ENCODE peak calls at places on chromosomes 4 and X, in four cellular contexts. H is fibroblast of mammary gland, D is fibroblast of the aortic adventitia, F is heart right ventricle. O is an unnamed sample.

GRCh38 chrX:2894885-2895292 is 34.2 kb downstream of the ARSD start:
- DNase-seq in H (peak), D (peak), F (no peak), O (peak)

GRCh38 chr4:71520308-71520707 is 181.5 kb downstream of the SLC4A4 start:
- DNase-seq in H (no peak), D (no peak), F (no peak), O (no peak)

GRCh38 chrX:49039598-49040375 is 3.4 kb downstream of the TFE3 start:
- DNase-seq in H (peak), D (peak), F (peak), O (peak)

GRCh38 chr4:88244056-88244455 is 40.3 kb downstream of the PPM1K start:
- DNase-seq in H (no peak), D (no peak), F (no peak), O (no peak)

GRCh38 chr4:147599764-147600163 is 17.4 kb upstream of the TMEM184C start:
- DNase-seq in H (peak), D (peak), F (no peak), O (peak)

GRCh38 chrX:129737921-129738320 is 858 bp upstream of the XPNPEP2 start:
- DNase-seq in H (peak), D (peak), F (no peak), O (peak)

GRCh38 chr4:62274782-62275181 is 1074.7 kb downstream of the ADGRL3 start:
- DNase-seq in H (no peak), D (no peak), F (no peak), O (no peak)

GRCh38 chrX:45781901-45782553 is 581.4 kb upstream of the DIPK2B start:
- DNase-seq in H (peak), D (peak), F (no peak), O (peak)

GRCh38 chrX:40040686-40041461 is 56.9 kb downstream of the BCOR start:
- DNase-seq in H (no peak), D (no peak), F (no peak), O (no peak)

GRCh38 chrX:106247162-106247561 is 79.1 kb downstream of the PWWP3B start:
- DNase-seq in H (peak), D (no peak), F (no peak), O (no peak)

GRCh38 chrX:5051831-5052491 is 1176.7 kb downstream of the NLGN4X start:
- DNase-seq in H (peak), D (no peak), F (no peak), O (no peak)

GRCh38 chrX:31333181-31333831 is 261.5 kb upstream of the FTHL17 start:
- DNase-seq in H (peak), D (peak), F (no peak), O (peak)

GRCh38 chr4:77446611-77447010 is 159.0 kb upstream of the CXCL13 start:
- DNase-seq in H (no peak), D (peak), F (no peak), O (no peak)

GRCh38 chr4:108416831-108417230 is 203.5 kb upstream of the RPL34 start:
- DNase-seq in H (no peak), D (no peak), F (no peak), O (no peak)

GRCh38 chrX:105260291-105261043 is 40.0 kb upstream of the TEX13A start:
- DNase-seq in H (no peak), D (peak), F (peak), O (no peak)

GRCh38 chr4:183099537-183100297 is 660 bp downstream of the WWC2 start:
- DNase-seq in H (no peak), D (no peak), F (peak), O (no peak)
- TF ChIP-seq CTCF in H (no peak), D (peak), F (no peak), O (peak)

GRCh38 chrX:53224860-53225797 is at the start of gene KDM5C:
- DNase-seq in H (peak), D (peak), F (peak), O (peak)

GRCh38 chrX:53223955-53224859 is 800 bp downstream of the KDM5C start:
- DNase-seq in H (peak), D (peak), F (no peak), O (peak)

GRCh38 chrX:53227224-53227765 is 2.3 kb upstream of the KDM5C start:
- DNase-seq in H (no peak), D (no peak), F (no peak), O (no peak)

GRCh38 chrX:53223068-53223693 is 1.8 kb downstream of the KDM5C start:
- DNase-seq in H (peak), D (peak), F (no peak), O (peak)
- TF ChIP-seq CTCF in H (no peak), D (no peak), F (no peak), O (no peak)

GRCh38 chr4:74320559-74321118 is 12.4 kb downstream of the EPGN start:
- DNase-seq in H (peak), D (peak), F (no peak), O (peak)
- TF ChIP-seq CTCF in H (peak), D (peak), F (peak), O (peak)

GRCh38 chrX:107978707-107979307 is 3.4 kb downstream of the TEX13B start:
- DNase-seq in H (peak), D (peak), F (no peak), O (peak)
- TF ChIP-seq CTCF in H (peak), D (peak), F (peak), O (peak)

GRCh38 chr4:13627606-13628301 is at the start of gene BOD1L1:
- DNase-seq in H (peak), D (peak), F (peak), O (peak)
- TF ChIP-seq CTCF in H (peak), D (peak), F (peak), O (peak)

GRCh38 chr4:120812216-120812615 is 110.3 kb downstream of the PRDM5 start:
- DNase-seq in H (no peak), D (no peak), F (no peak), O (no peak)

GRCh38 chr4:120815361-120815760 is 107.2 kb downstream of the PRDM5 start:
- DNase-seq in H (no peak), D (no peak), F (no peak), O (no peak)

GRCh38 chr4:120808475-120809141 is 113.9 kb downstream of the PRDM5 start:
- DNase-seq in H (no peak), D (no peak), F (no peak), O (no peak)

GRCh38 chr4:120809518-120809917 is 113.0 kb downstream of the PRDM5 start:
- DNase-seq in H (no peak), D (no peak), F (no peak), O (no peak)
- TF ChIP-seq CTCF in H (peak), D (peak), F (no peak), O (peak)

GRCh38 chr4:25863347-25863784 is 578 bp upstream of the SEL1L3 start:
- DNase-seq in H (no peak), D (no peak), F (peak), O (no peak)
- TF ChIP-seq CTCF in H (no peak), D (no peak), F (no peak), O (peak)

O was measured in HFFc6.